ENCODE peak calls at places on chromosomes 6 and 20, in nine cellular contexts. H is pancreas, U is kidney, P is osteoblast, S is fibroblast of lung, A is psoas muscle, O is heart left ventricle, X is upper lobe of right lung, W is ovary. V is an unnamed sample. For H3K36me3, the result is how much of the 10 kb centered on the place peaks cover.

GRCh38 chr6:85044336-85044735 is 279.9 kb upstream of the TBX18 start:
- DNase-seq in X (no peak), H (no peak), U (no peak), W (no peak), S (no peak), O (no peak), P (no peak), A (no peak), V (no peak)

GRCh38 chr6:41367700-41368099 is 32.3 kb downstream of the NCR2 start:
- DNase-seq in W (peak), P (peak), X (no peak), S (peak), H (peak), A (no peak), O (peak), U (no peak), V (peak)

GRCh38 chr6:28769626-28770402 is 154.0 kb downstream of the TRIM27 start:
- DNase-seq in P (no peak), S (peak), A (no peak), O (no peak), H (no peak), U (no peak), W (no peak), X (no peak), V (no peak)

GRCh38 chr6:53107091-53107490 is 41.5 kb downstream of the GCM1 start:
- DNase-seq in O (no peak), W (no peak), A (no peak), X (no peak), S (peak), U (no peak), P (peak), H (no peak), V (no peak)

GRCh38 chr20:61848851-61849250 is 216.8 kb downstream of the TAF4 start:
- DNase-seq in W (no peak), A (no peak), U (no peak), P (peak), H (no peak), X (no peak), O (no peak), S (no peak), V (no peak)

GRCh38 chr20:51687071-51687470 is 81.1 kb downstream of the ATP9A start:
- DNase-seq in S (peak), P (peak), U (no peak), W (no peak), H (no peak), O (no peak), X (no peak), A (no peak), V (no peak)

GRCh38 chr6:107618672-107619071 is 128.8 kb downstream of the SOBP start:
- DNase-seq in W (no peak), U (no peak), S (no peak), X (no peak), O (no peak), H (no peak), P (no peak), A (no peak), V (no peak)

GRCh38 chr6:49003348-49003747 is 459.7 kb downstream of the MMUT start:
- DNase-seq in X (no peak), H (no peak), A (no peak), W (no peak), P (no peak), U (no peak), S (no peak), O (no peak), V (no peak)

GRCh38 chr6:26438000-26438399 is 2.3 kb upstream of the BTN3A3 start:
- DNase-seq in X (no peak), A (no peak), W (no peak), U (no peak), P (no peak), O (no peak), S (no peak), H (no peak), V (no peak)

GRCh38 chr6:34610819-34611477 is 54.8 kb upstream of the SPDEF start:
- DNase-seq in P (peak), S (peak), U (no peak), X (no peak), O (no peak), W (no peak), A (no peak), H (peak), V (no peak)

GRCh38 chr6:125678601-125679000 is 70.8 kb upstream of the HEY2 start:
- DNase-seq in X (no peak), S (no peak), U (no peak), O (no peak), P (no peak), A (no peak), H (no peak), W (no peak), V (no peak)

GRCh38 chr6:92122746-92123145 is 1296.6 kb downstream of the EPHA7 start:
- DNase-seq in W (no peak), A (no peak), S (peak), P (no peak), U (no peak), O (no peak), H (no peak), X (no peak), V (no peak)

GRCh38 chr20:62837790-62838458 is 21.1 kb downstream of the COL9A3 start:
- DNase-seq in A (peak), H (peak), O (peak), U (peak), S (peak), W (no peak), P (peak), X (peak), V (peak)

GRCh38 chr6:137976430-137976829 is 109.4 kb downstream of the TNFAIP3 start:
- DNase-seq in X (no peak), P (no peak), W (no peak), H (no peak), A (no peak), O (no peak), S (no peak), U (no peak), V (no peak)

GRCh38 chr20:47173596-47174216 is 182.8 kb downstream of the ZMYND8 start:
- DNase-seq in X (no peak), O (no peak), H (no peak), S (no peak), U (no peak), W (no peak), P (no peak), A (no peak), V (no peak)

GRCh38 chr6:165884813-165885765 is 222.0 kb upstream of the PDE10A start:
- DNase-seq in X (peak), P (peak), U (peak), W (peak), A (peak), S (peak), O (peak), H (peak), V (peak)

GRCh38 chr6:42984924-42985475 is 630 bp downstream of the PPP2R5D start:
- DNase-seq in U (peak), P (no peak), O (peak), W (no peak), S (peak), X (no peak), A (no peak), H (no peak), V (no peak)

GRCh38 chr20:58852559-58853271 is at the start of gene GNAS:
- DNase-seq in W (peak), H (peak), P (peak), U (peak), X (peak), O (peak), A (peak), S (peak), V (peak)

GRCh38 chr6:36639171-36639808 is 39.2 kb upstream of the CDKN1A start:
- DNase-seq in O (no peak), U (peak), S (no peak), A (no peak), X (no peak), W (no peak), P (no peak), H (no peak), V (no peak)

GRCh38 chr6:26595669-26596269 is 984 bp upstream of the ABT1 start:
- DNase-seq in U (peak), W (peak), A (peak), P (peak), H (peak), O (peak), X (peak), S (peak), V (peak)

GRCh38 chr6:144722214-144722737 is 437.1 kb downstream of the UTRN start:
- DNase-seq in S (no peak), U (no peak), H (no peak), X (no peak), W (no peak), O (no peak), A (no peak), P (no peak), V (no peak)

GRCh38 chr6:43829470-43829869 is 59.5 kb downstream of the VEGFA start:
- DNase-seq in W (no peak), U (no peak), A (no peak), P (no peak), S (no peak), H (no peak), O (no peak), X (no peak), V (no peak)

GRCh38 chr6:156933201-156934053 is 156.2 kb downstream of the ARID1B start:
- DNase-seq in O (no peak), X (peak), U (no peak), S (no peak), P (no peak), A (no peak), H (peak), W (no peak), V (peak)

GRCh38 chr20:1061484-1062221 is 56.7 kb upstream of the PSMF1 start:
- DNase-seq in A (no peak), W (no peak), X (no peak), S (no peak), H (no peak), P (no peak), U (no peak), O (no peak), V (no peak)

GRCh38 chr20:38658879-38659612 is 57.4 kb downstream of the ARHGAP40 start:
- DNase-seq in X (no peak), A (no peak), O (no peak), U (no peak), H (peak), P (no peak), S (no peak), W (no peak), V (no peak)

GRCh38 chr6:111712398-111712797 is 106.7 kb upstream of the TRAF3IP2 start:
- DNase-seq in O (peak), W (no peak), H (no peak), A (peak), S (peak), P (no peak), X (no peak), U (no peak), V (no peak)

GRCh38 chr20:58892126-58892931 is 39.8 kb downstream of the GNAS start:
- DNase-seq in O (peak), W (peak), P (peak), S (peak), A (peak), H (peak), U (peak), X (peak), V (peak)

GRCh38 chr20:40705413-40705812 is 16.4 kb upstream of the MAFB start:
- DNase-seq in S (no peak), X (no peak), W (no peak), H (no peak), A (no peak), P (no peak), U (no peak), O (no peak), V (no peak)

GRCh38 chr6:169960531-169960890 is 209.1 kb downstream of the ERMARD start:
- DNase-seq in U (peak), P (peak), S (no peak), H (peak), W (no peak), A (no peak), X (no peak), O (no peak), V (no peak)

GRCh38 chr6:139406577-139407343 is 32.3 kb upstream of the CITED2 start:
- DNase-seq in S (no peak), H (no peak), O (no peak), U (no peak), X (no peak), A (no peak), P (peak), W (no peak), V (no peak)

GRCh38 chr6:23696946-23697345 is 429.1 kb upstream of the NRSN1 start:
- DNase-seq in S (no peak), H (no peak), P (no peak), O (no peak), X (no peak), W (no peak), A (no peak), U (no peak), V (peak)

GRCh38 chr20:32992015-32992641 is 12.1 kb downstream of the SUN5 start:
- DNase-seq in P (no peak), S (no peak), X (no peak), H (no peak), U (no peak), O (no peak), W (no peak), A (no peak), V (no peak)

GRCh38 chr6:164870175-164870574 is 439.2 kb downstream of the C6orf118 start:
- DNase-seq in O (no peak), X (no peak), H (no peak), U (no peak), S (no peak), A (no peak), W (no peak), P (no peak), V (no peak)

DNA sequence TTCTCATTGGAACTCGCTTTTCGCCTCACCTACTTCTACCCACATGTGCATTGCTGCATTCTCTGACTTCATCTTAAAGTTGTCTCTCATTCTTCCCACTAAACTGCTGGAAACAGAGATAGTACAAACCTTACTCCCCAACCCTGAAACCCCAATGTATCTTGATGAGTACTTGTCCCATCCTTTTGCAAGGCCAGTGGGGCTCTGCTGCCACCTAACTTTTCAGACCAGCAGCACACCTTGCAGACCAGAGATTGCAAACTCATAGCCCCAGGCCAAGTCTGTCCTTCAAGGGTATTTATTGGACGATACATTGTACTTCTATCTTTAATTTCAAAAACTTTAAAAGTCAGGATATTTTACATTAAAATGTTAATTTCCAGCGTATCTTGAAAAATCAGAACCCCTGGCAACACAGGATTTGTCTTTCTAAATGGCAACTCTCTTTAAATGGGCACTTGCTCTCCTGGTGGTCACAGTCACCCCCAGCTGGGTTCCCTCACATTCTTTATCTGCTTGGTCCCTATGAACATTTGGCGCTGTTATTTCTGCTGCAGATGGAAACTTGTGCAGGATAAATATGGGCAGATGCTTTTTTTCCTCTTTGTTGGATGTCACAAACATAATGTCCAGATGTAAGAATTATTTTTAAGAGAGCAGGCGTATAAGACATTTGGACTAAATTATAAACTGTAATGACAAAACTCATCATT is 83.9 kb downstream of the SOD2 start:
- DNase-seq in O (no peak), A (no peak), S (peak), X (no peak), H (no peak), W (no peak), U (no peak), P (peak), V (no peak)
- TF ChIP-seq CTCF in O (no peak), A (no peak), S (peak), X (peak), H (no peak), W (no peak), U (peak), P (peak), V (no peak)

GRCh38 chr20:43462369-43463132 is 4.9 kb downstream of the SRSF6 start:
- DNase-seq in U (no peak), A (no peak), X (no peak), O (no peak), H (no peak), S (no peak), W (no peak), P (no peak), V (no peak)
- H3K36me3 ChIP-seq in U (under half), A (half or more), X (half or more), O (half or more), H (half or more), S (under half), W (under half), P (half or more), V (under half)

DNA sequence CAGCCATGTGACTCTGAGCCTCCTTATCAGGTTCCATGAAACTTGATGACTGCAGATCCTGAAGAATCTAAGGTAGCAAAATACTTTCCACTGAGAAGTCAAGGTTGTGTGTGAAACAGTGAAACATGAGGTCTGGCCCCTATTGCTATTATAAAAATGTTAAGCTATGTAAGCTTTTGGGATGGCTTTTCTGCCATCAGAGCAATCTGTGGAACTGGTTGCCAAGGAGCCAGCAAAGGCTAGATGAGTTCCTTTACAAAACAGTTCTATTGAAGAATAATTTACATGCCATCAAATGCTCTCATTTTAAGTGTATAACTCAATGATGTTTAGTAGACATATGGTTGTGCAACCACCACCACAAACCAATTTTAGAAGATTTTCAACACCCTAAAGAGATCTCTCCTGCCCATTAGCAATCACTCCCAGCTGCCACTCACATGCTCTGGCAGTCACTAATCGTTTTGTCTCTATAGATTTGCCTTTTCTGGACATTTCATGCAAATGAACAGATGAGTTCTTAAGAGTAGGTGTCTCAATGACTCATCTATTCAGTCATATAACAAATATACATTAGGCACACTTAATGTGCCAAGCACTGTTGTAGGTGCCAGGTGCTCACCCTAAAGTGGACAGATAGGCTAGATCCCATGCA is 19.9 kb upstream of the MEP1A start:
- DNase-seq in W (no peak), S (no peak), X (no peak), P (no peak), U (no peak), O (no peak), A (no peak), H (no peak), V (no peak)
- TF ChIP-seq CTCF in W (no peak), S (no peak), X (no peak), P (no peak), U (no peak), O (no peak), A (no peak), H (no peak), V (no peak)

GRCh38 chr20:25509084-25509483 is 76.2 kb downstream of the NINL start:
- DNase-seq in S (no peak), U (peak), A (no peak), W (no peak), X (no peak), P (no peak), H (no peak), O (no peak), V (no peak)
- H3K36me3 ChIP-seq in S (under half), U (under half), A (under half), W (under half), X (under half), P (under half), H (under half), O (under half), V (under half)